ENCODE peak calls at places on chromosomes 12 and 14, in nine cellular contexts. K is Calu3; Q is stimulated activated CD8-positive, alpha-beta memory T cell treated with anti-CD3 and anti-CD28 coated beads, Interleukin-12 subunit alpha, Interleukin-12 subunit beta, amount 100 ng/mL, for 1 hour; N is EL; L is NCI-H774; V is hippocampal formation; H is aorta; A is A549; Y is GM18507. U is an unnamed sample.

GRCh38 chr14:105045710-105046326 is 19.4 kb downstream of the GPR132 start:
- DNase-seq in K (no peak), Q (peak), N (peak), L (peak), V (peak), H (peak), A (peak), Y (peak), U (peak)

GRCh38 chr12:20777420-20777819 is 33.1 kb upstream of the SLCO1B3 start:
- DNase-seq in K (no peak), Q (no peak), N (no peak), L (no peak), V (no peak), H (no peak), A (no peak), Y (no peak), U (no peak)

GRCh38 chr12:94172031-94172430 is 23.7 kb downstream of the PLXNC1 start:
- DNase-seq in K (no peak), Q (no peak), N (no peak), L (no peak), V (no peak), H (no peak), A (no peak), Y (no peak), U (no peak)

GRCh38 chr12:6277982-6278438 is 32.5 kb upstream of the PLEKHG6 start:
- DNase-seq in K (peak), Q (peak), N (no peak), L (no peak), V (no peak), H (no peak), A (no peak), Y (no peak), U (no peak)

GRCh38 chr12:132169376-132169775 is 25.1 kb downstream of the NOC4L start:
- DNase-seq in K (no peak), Q (no peak), N (no peak), L (peak), V (no peak), H (peak), A (no peak), Y (no peak), U (no peak)

GRCh38 chr14:30243157-30243556 is 315.5 kb upstream of the PRKD1 start:
- DNase-seq in K (no peak), Q (no peak), N (no peak), L (no peak), V (no peak), H (no peak), A (no peak), Y (no peak), U (no peak)

GRCh38 chr12:65335021-65335714 is 56.7 kb downstream of the MSRB3 start:
- DNase-seq in K (peak), Q (no peak), N (peak), L (no peak), V (no peak), H (no peak), A (peak), Y (no peak), U (no peak)

GRCh38 chr14:77707355-77707723 is 484 bp downstream of the ALKBH1 start:
- DNase-seq in K (peak), Q (no peak), N (peak), L (no peak), V (no peak), H (no peak), A (peak), Y (no peak), U (no peak)

GRCh38 chr14:47149326-47149725 is 497.7 kb upstream of the RPL10L start:
- DNase-seq in K (no peak), Q (no peak), N (no peak), L (no peak), V (no peak), H (no peak), A (no peak), Y (no peak), U (no peak)

GRCh38 chr14:76784881-76785280 is 23.6 kb downstream of the VASH1 start:
- DNase-seq in K (peak), Q (peak), N (peak), L (no peak), V (peak), H (peak), A (peak), Y (peak), U (peak)

GRCh38 chr14:44297437-44297836 is 209.6 kb downstream of the FSCB start:
- DNase-seq in K (no peak), Q (no peak), N (no peak), L (no peak), V (no peak), H (no peak), A (no peak), Y (no peak), U (no peak)

U was measured in esophagus muscularis mucosa.